ENCODE peak calls at places on chromosomes 12 and 14, in four cellular contexts. One of them, this sample, is unnamed.

GRCh38 chr14:58637391-58638230 is at the start of gene DACT1:
- DNase-seq in kidney epithelial cell: no peak
- DNase-seq in T follicular helper cell: no peak
- DNase-seq in NCI-H460: no peak
- DNase-seq in this sample: peak

GRCh38 chr14:99537399-99537798 is 56.2 kb downstream of the CCNK start:
- DNase-seq in NCI-H460: no peak
- DNase-seq in T follicular helper cell: no peak
- DNase-seq in kidney epithelial cell: peak
- DNase-seq in this sample: no peak

GRCh38 chr14:38948171-38948570 is 154.9 kb downstream of the SEC23A start:
- DNase-seq in T follicular helper cell: no peak
- DNase-seq in kidney epithelial cell: no peak
- DNase-seq in NCI-H460: no peak
- DNase-seq in this sample: no peak

GRCh38 chr14:33943081-33943480 is 7.8 kb downstream of the EGLN3 start:
- DNase-seq in kidney epithelial cell: no peak
- DNase-seq in NCI-H460: no peak
- DNase-seq in T follicular helper cell: no peak
- DNase-seq in this sample: no peak

GRCh38 chr14:62039871-62040270 is 277.7 kb downstream of the SNAPC1 start:
- DNase-seq in NCI-H460: no peak
- DNase-seq in T follicular helper cell: no peak
- DNase-seq in kidney epithelial cell: no peak
- DNase-seq in this sample: no peak

GRCh38 chr12:6262211-6262610 is 48.3 kb upstream of the PLEKHG6 start:
- DNase-seq in T follicular helper cell: no peak
- DNase-seq in NCI-H460: no peak
- DNase-seq in kidney epithelial cell: no peak
- DNase-seq in this sample: no peak

GRCh38 chr12:7985802-7986418 is 46.6 kb upstream of the FOXJ2 start:
- DNase-seq in NCI-H460: no peak
- DNase-seq in kidney epithelial cell: no peak
- DNase-seq in T follicular helper cell: no peak
- DNase-seq in this sample: no peak

GRCh38 chr12:2179953-2180736 is 127.4 kb downstream of the CACNA1C start:
- DNase-seq in kidney epithelial cell: peak
- DNase-seq in T follicular helper cell: no peak
- DNase-seq in NCI-H460: no peak
- DNase-seq in this sample: no peak

GRCh38 chr14:65676361-65677014 is 264.0 kb downstream of the FUT8 start:
- DNase-seq in kidney epithelial cell: no peak
- DNase-seq in T follicular helper cell: no peak
- DNase-seq in NCI-H460: no peak
- DNase-seq in this sample: no peak

GRCh38 chr14:104150201-104151027 is 12.0 kb downstream of the KIF26A start:
- DNase-seq in NCI-H460: no peak
- DNase-seq in T follicular helper cell: no peak
- DNase-seq in kidney epithelial cell: no peak
- DNase-seq in this sample: peak

GRCh38 chr12:82121545-82121944 is 236.6 kb downstream of the CCDC59 start:
- DNase-seq in T follicular helper cell: no peak
- DNase-seq in NCI-H460: no peak
- DNase-seq in kidney epithelial cell: no peak
- DNase-seq in this sample: no peak

GRCh38 chr14:23640524-23641141 is 4.5 kb downstream of the DHRS2 start:
- DNase-seq in NCI-H460: no peak
- DNase-seq in kidney epithelial cell: no peak
- DNase-seq in T follicular helper cell: no peak
- DNase-seq in this sample: no peak

GRCh38 chr14:68894802-68895201 is 84.3 kb downstream of the ACTN1 start:
- DNase-seq in NCI-H460: no peak
- DNase-seq in kidney epithelial cell: no peak
- DNase-seq in T follicular helper cell: no peak
- DNase-seq in this sample: no peak

GRCh38 chr14:58078068-58078467 is 73.9 kb downstream of the ARMH4 start:
- DNase-seq in T follicular helper cell: no peak
- DNase-seq in kidney epithelial cell: peak
- DNase-seq in NCI-H460: no peak
- DNase-seq in this sample: no peak

GRCh38 chr14:77980475-77981321 is 180.8 kb downstream of the ADCK1 start:
- DNase-seq in T follicular helper cell: no peak
- DNase-seq in kidney epithelial cell: no peak
- DNase-seq in NCI-H460: no peak
- DNase-seq in this sample: no peak

GRCh38 chr12:12032260-12032761 is 38.4 kb upstream of the BCL2L14 start:
- DNase-seq in NCI-H460: no peak
- DNase-seq in T follicular helper cell: no peak
- DNase-seq in kidney epithelial cell: no peak
- DNase-seq in this sample: no peak

GRCh38 chr12:115313929-115314328 is 630.0 kb upstream of the TBX3 start:
- DNase-seq in NCI-H460: no peak
- DNase-seq in kidney epithelial cell: peak
- DNase-seq in T follicular helper cell: no peak
- DNase-seq in this sample: no peak

GRCh38 chr12:40152783-40153383 is 47.0 kb upstream of the SLC2A13 start:
- DNase-seq in T follicular helper cell: peak
- DNase-seq in kidney epithelial cell: no peak
- DNase-seq in NCI-H460: peak
- DNase-seq in this sample: no peak

GRCh38 chr14:69612014-69612758 is 790 bp downstream of the SUSD6 start:
- DNase-seq in kidney epithelial cell: no peak
- DNase-seq in T follicular helper cell: peak
- DNase-seq in NCI-H460: no peak
- DNase-seq in this sample: no peak

GRCh38 chr12:8658361-8658760 is 4.3 kb downstream of the MFAP5 start:
- DNase-seq in NCI-H460: no peak
- DNase-seq in T follicular helper cell: no peak
- DNase-seq in kidney epithelial cell: no peak
- DNase-seq in this sample: no peak

GRCh38 chr12:3175238-3175637 is 98.1 kb downstream of the TSPAN9 start:
- DNase-seq in T follicular helper cell: no peak
- DNase-seq in NCI-H460: no peak
- DNase-seq in kidney epithelial cell: no peak
- DNase-seq in this sample: no peak

GRCh38 chr12:2129076-2129475 is 76.3 kb downstream of the CACNA1C start:
- DNase-seq in T follicular helper cell: no peak
- DNase-seq in kidney epithelial cell: no peak
- DNase-seq in NCI-H460: no peak
- DNase-seq in this sample: no peak

GRCh38 chr12:89733579-89734201 is 25.1 kb upstream of the ATP2B1 start:
- DNase-seq in NCI-H460: no peak
- DNase-seq in kidney epithelial cell: peak
- DNase-seq in T follicular helper cell: no peak
- DNase-seq in this sample: peak

GRCh38 chr12:3313066-3313465 is 177.9 kb upstream of the PRMT8 start:
- DNase-seq in T follicular helper cell: no peak
- DNase-seq in kidney epithelial cell: no peak
- DNase-seq in NCI-H460: no peak
- DNase-seq in this sample: no peak

GRCh38 chr14:100570726-100571454 is 16.3 kb downstream of the BEGAIN start:
- DNase-seq in kidney epithelial cell: no peak
- DNase-seq in NCI-H460: no peak
- DNase-seq in T follicular helper cell: no peak
- DNase-seq in this sample: no peak

GRCh38 chr12:115941362-115941761 is 336.1 kb downstream of the MED13L start:
- DNase-seq in NCI-H460: no peak
- DNase-seq in kidney epithelial cell: no peak
- DNase-seq in T follicular helper cell: no peak
- DNase-seq in this sample: no peak

GRCh38 chr14:64772394-64772950 is 68.2 kb downstream of the PLEKHG3 start:
- DNase-seq in NCI-H460: no peak
- DNase-seq in T follicular helper cell: no peak
- DNase-seq in kidney epithelial cell: no peak
- DNase-seq in this sample: no peak